ENCODE peak calls at places on chromosome 11, in seven cellular contexts. One of them, this sample, is unnamed.

GRCh38 chr11:47413908-47414684 is 5.7 kb downstream of the SLC39A13 start:
- DNase-seq in fibroblast of pulmonary artery: peak
- DNase-seq in SK-N-DZ: no peak
- DNase-seq in stimulated activated naive CD8-positive, alpha-beta T cell treated with anti-CD3 and anti-CD28 coated beads, Interleukin-15, amount 100 ng/mL, for 72 hours: no peak
- DNase-seq in retina: no peak
- DNase-seq in uterus: peak
- DNase-seq in thoracic aorta: no peak
- DNase-seq in this sample: no peak

GRCh38 chr11:95545116-95545875 is 244.3 kb downstream of the FAM76B start:
- DNase-seq in fibroblast of pulmonary artery: no peak
- DNase-seq in SK-N-DZ: no peak
- DNase-seq in stimulated activated naive CD8-positive, alpha-beta T cell treated with anti-CD3 and anti-CD28 coated beads, Interleukin-15, amount 100 ng/mL, for 72 hours: no peak
- DNase-seq in retina: no peak
- DNase-seq in uterus: no peak
- DNase-seq in thoracic aorta: no peak
- DNase-seq in this sample: no peak

GRCh38 chr11:121300972-121301699 is 8.6 kb downstream of the SC5D start:
- DNase-seq in fibroblast of pulmonary artery: peak
- DNase-seq in SK-N-DZ: no peak
- DNase-seq in stimulated activated naive CD8-positive, alpha-beta T cell treated with anti-CD3 and anti-CD28 coated beads, Interleukin-15, amount 100 ng/mL, for 72 hours: no peak
- DNase-seq in retina: no peak
- DNase-seq in uterus: no peak
- DNase-seq in thoracic aorta: no peak
- DNase-seq in this sample: no peak

GRCh38 chr11:69382131-69383128 is 88.5 kb downstream of the MYEOV start:
- DNase-seq in fibroblast of pulmonary artery: peak
- DNase-seq in SK-N-DZ: no peak
- DNase-seq in stimulated activated naive CD8-positive, alpha-beta T cell treated with anti-CD3 and anti-CD28 coated beads, Interleukin-15, amount 100 ng/mL, for 72 hours: peak
- DNase-seq in retina: no peak
- DNase-seq in uterus: no peak
- DNase-seq in thoracic aorta: no peak
- DNase-seq in this sample: peak

GRCh38 chr11:28038775-28039174 is 69.2 kb downstream of the KIF18A start:
- DNase-seq in fibroblast of pulmonary artery: no peak
- DNase-seq in SK-N-DZ: no peak
- DNase-seq in stimulated activated naive CD8-positive, alpha-beta T cell treated with anti-CD3 and anti-CD28 coated beads, Interleukin-15, amount 100 ng/mL, for 72 hours: no peak
- DNase-seq in retina: no peak
- DNase-seq in uterus: no peak
- DNase-seq in thoracic aorta: no peak
- DNase-seq in this sample: no peak

GRCh38 chr11:14638561-14638960 is 5.0 kb upstream of the PDE3B start:
- DNase-seq in fibroblast of pulmonary artery: no peak
- DNase-seq in SK-N-DZ: no peak
- DNase-seq in stimulated activated naive CD8-positive, alpha-beta T cell treated with anti-CD3 and anti-CD28 coated beads, Interleukin-15, amount 100 ng/mL, for 72 hours: peak
- DNase-seq in retina: no peak
- DNase-seq in uterus: no peak
- DNase-seq in thoracic aorta: no peak
- DNase-seq in this sample: no peak

GRCh38 chr11:90434858-90435257 is 212.0 kb upstream of the CHORDC1 start:
- DNase-seq in fibroblast of pulmonary artery: no peak
- DNase-seq in SK-N-DZ: no peak
- DNase-seq in stimulated activated naive CD8-positive, alpha-beta T cell treated with anti-CD3 and anti-CD28 coated beads, Interleukin-15, amount 100 ng/mL, for 72 hours: no peak
- DNase-seq in retina: no peak
- DNase-seq in uterus: no peak
- DNase-seq in thoracic aorta: no peak
- DNase-seq in this sample: no peak

GRCh38 chr11:64654958-64655541 is 64.0 kb downstream of the SLC22A12 start:
- DNase-seq in fibroblast of pulmonary artery: no peak
- DNase-seq in SK-N-DZ: no peak
- DNase-seq in stimulated activated naive CD8-positive, alpha-beta T cell treated with anti-CD3 and anti-CD28 coated beads, Interleukin-15, amount 100 ng/mL, for 72 hours: no peak
- DNase-seq in retina: no peak
- DNase-seq in uterus: no peak
- DNase-seq in thoracic aorta: no peak
- DNase-seq in this sample: no peak